ENCODE peak calls at places on chromosomes 4 and X, in ten cellular contexts. T is neural crest cell, B is HFF-Myc, Z is A549, I is breast epithelium, U is mesothelial cell of epicardium, N is neural progenitor cell, G is nephron progenitor cell, X is progenitor cell of endocrine pancreas, D is right lobe of liver. Y is an unnamed sample.

GRCh38 chr4:159002950-159003349 is 99.9 kb upstream of the RAPGEF2 start:
- DNase-seq in T (no peak), B (no peak), Z (no peak), I (no peak), U (no peak), N (no peak), G (no peak), X (no peak), D (no peak), Y (no peak)

GRCh38 chr4:78100060-78100459 is 42.9 kb downstream of the FRAS1 start:
- DNase-seq in T (no peak), B (no peak), Z (no peak), I (no peak), U (no peak), N (no peak), G (no peak), X (no peak), D (no peak), Y (no peak)

GRCh38 chr4:105808030-105808429 is 87.2 kb upstream of the NPNT start:
- DNase-seq in T (no peak), B (no peak), Z (no peak), I (no peak), U (no peak), N (no peak), G (no peak), X (no peak), D (no peak), Y (no peak)

GRCh38 chr4:47686294-47686872 is 151.5 kb downstream of the CORIN start:
- DNase-seq in T (peak), B (no peak), Z (peak), I (peak), U (no peak), N (peak), G (peak), X (peak), D (peak), Y (peak)

GRCh38 chrX:41516995-41517660 is 70.0 kb downstream of the NYX start:
- DNase-seq in T (no peak), B (no peak), Z (no peak), I (no peak), U (no peak), N (peak), G (no peak), X (no peak), D (no peak), Y (no peak)

GRCh38 chr4:88630756-88631155 is 38.5 kb downstream of the HERC3 start:
- DNase-seq in T (no peak), B (no peak), Z (no peak), I (no peak), U (no peak), N (no peak), G (no peak), X (no peak), D (no peak), Y (no peak)

GRCh38 chr4:174503079-174503724 is 19.1 kb downstream of the HPGD start:
- DNase-seq in T (no peak), B (no peak), Z (no peak), I (no peak), U (no peak), N (no peak), G (no peak), X (no peak), D (no peak), Y (no peak)

GRCh38 chrX:42704454-42704853 is 73.5 kb downstream of the PPP1R2C start:
- DNase-seq in T (no peak), B (peak), Z (no peak), I (no peak), U (no peak), N (no peak), G (no peak), X (no peak), D (no peak), Y (no peak)

GRCh38 chr4:67713531-67714247 is 12.7 kb upstream of the UBA6 start:
- DNase-seq in T (no peak), B (no peak), Z (peak), I (no peak), U (no peak), N (no peak), G (no peak), X (no peak), D (no peak), Y (no peak)

GRCh38 chrX:138026211-138026610 is 460.3 kb downstream of the ZIC3 start:
- DNase-seq in T (no peak), B (no peak), Z (peak), I (no peak), U (no peak), N (no peak), G (no peak), X (no peak), D (no peak), Y (no peak)

GRCh38 chrX:15269618-15270521 is at the start of gene ASB9:
- DNase-seq in T (no peak), B (peak), Z (peak), I (no peak), U (no peak), N (no peak), G (peak), X (peak), D (peak), Y (no peak)

GRCh38 chrX:53374222-53374820 is 48.1 kb downstream of the SMC1A start:
- DNase-seq in T (no peak), B (no peak), Z (no peak), I (no peak), U (no peak), N (no peak), G (no peak), X (no peak), D (no peak), Y (no peak)

GRCh38 chr4:111027526-111027925 is 404.6 kb upstream of the PITX2 start:
- DNase-seq in T (no peak), B (no peak), Z (peak), I (no peak), U (no peak), N (no peak), G (no peak), X (no peak), D (no peak), Y (no peak)

GRCh38 chr4:14583752-14584151 is 418.5 kb upstream of the CPEB2 start:
- DNase-seq in T (no peak), B (no peak), Z (no peak), I (no peak), U (no peak), N (no peak), G (no peak), X (no peak), D (no peak), Y (no peak)

GRCh38 chrX:134671207-134671750 is 13.0 kb upstream of the PLAC1 start:
- DNase-seq in T (no peak), B (no peak), Z (no peak), I (no peak), U (no peak), N (no peak), G (no peak), X (no peak), D (no peak), Y (no peak)

GRCh38 chr4:42715807-42716482 is 59.0 kb upstream of the ATP8A1 start:
- DNase-seq in T (no peak), B (no peak), Z (no peak), I (no peak), U (no peak), N (no peak), G (no peak), X (no peak), D (no peak), Y (no peak)

GRCh38 chr4:66930216-66930615 is 615.1 kb downstream of the CENPC start:
- DNase-seq in T (no peak), B (no peak), Z (no peak), I (no peak), U (no peak), N (no peak), G (no peak), X (no peak), D (no peak), Y (no peak)

GRCh38 chr4:24799544-24800272 is 4.3 kb downstream of the SOD3 start:
- DNase-seq in T (peak), B (no peak), Z (no peak), I (no peak), U (no peak), N (peak), G (peak), X (no peak), D (no peak), Y (no peak)

GRCh38 chr4:20754091-20754490 is 53.8 kb downstream of the PACRGL start:
- DNase-seq in T (no peak), B (no peak), Z (no peak), I (no peak), U (no peak), N (no peak), G (no peak), X (no peak), D (no peak), Y (no peak)

GRCh38 chr4:168335621-168336020 is 17.1 kb upstream of the DDX60 start:
- DNase-seq in T (no peak), B (no peak), Z (no peak), I (no peak), U (no peak), N (no peak), G (no peak), X (no peak), D (no peak), Y (no peak)

GRCh38 chr4:142408003-142408441 is 438.1 kb downstream of the INPP4B start:
- DNase-seq in T (no peak), B (no peak), Z (peak), I (no peak), U (no peak), N (no peak), G (no peak), X (no peak), D (no peak), Y (no peak)

GRCh38 chr4:71147261-71147660 is 153.8 kb downstream of the DCK start:
- DNase-seq in T (no peak), B (no peak), Z (no peak), I (no peak), U (no peak), N (no peak), G (no peak), X (no peak), D (no peak), Y (no peak)

GRCh38 chr4:119725688-119726330 is 97.2 kb upstream of the PDE5A start:
- DNase-seq in T (no peak), B (no peak), Z (no peak), I (no peak), U (no peak), N (no peak), G (no peak), X (no peak), D (no peak), Y (no peak)

GRCh38 chr4:55358668-55359067 is 12.6 kb downstream of the SRD5A3 start:
- DNase-seq in T (no peak), B (no peak), Z (no peak), I (no peak), U (no peak), N (no peak), G (no peak), X (no peak), D (no peak), Y (no peak)

GRCh38 chrX:47628980-47629379 is 750 bp downstream of the CFP start:
- DNase-seq in T (no peak), B (no peak), Z (no peak), I (no peak), U (no peak), N (no peak), G (no peak), X (no peak), D (no peak), Y (no peak)
- TF ChIP-seq CTCF in T (no peak), B (peak), Z (no peak), I (no peak), U (no peak), N (no peak), G (no peak), X (no peak), D (peak), Y (no peak)

GRCh38 chrX:149871940-149872339 is 9.0 kb upstream of the MAGEA8 start:
- DNase-seq in T (no peak), B (no peak), Z (peak), I (peak), U (no peak), N (peak), G (peak), X (no peak), D (no peak), Y (peak)
- TF ChIP-seq CTCF in T (peak), B (peak), Z (peak), I (no peak), U (no peak), N (peak), G (peak), X (peak), D (peak), Y (peak)

DNA sequence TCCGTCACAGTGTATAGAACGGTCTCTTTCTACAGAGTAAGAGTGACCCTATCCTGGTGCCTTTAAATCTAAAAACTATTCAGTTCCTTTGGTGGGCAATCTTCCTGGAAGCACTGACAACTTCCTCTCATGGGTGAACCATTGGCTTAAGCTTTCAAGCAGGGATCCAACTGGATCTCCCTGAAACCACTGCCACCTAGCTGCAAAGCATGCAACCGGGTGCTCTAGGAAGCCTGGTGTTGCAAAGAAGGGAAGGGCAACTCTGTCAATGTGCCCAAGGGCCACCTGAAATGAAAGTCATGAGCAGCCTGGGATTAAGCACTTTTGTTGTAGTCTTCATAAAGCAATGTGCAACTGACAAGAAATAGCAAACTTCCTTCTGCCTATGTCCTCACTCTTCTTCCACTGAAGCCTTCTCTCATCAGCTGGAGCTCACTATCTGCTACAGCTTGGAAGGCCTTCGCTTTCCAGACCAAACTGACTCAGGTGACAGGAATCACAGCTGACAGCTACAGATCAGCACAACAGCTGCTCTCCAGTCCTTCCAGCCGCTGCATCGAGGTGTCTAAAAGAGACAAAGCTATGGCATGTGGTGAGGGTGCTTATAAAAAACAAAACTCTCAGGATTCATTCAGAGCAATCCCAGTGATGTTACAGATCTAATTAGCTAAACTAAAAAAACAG is 46.1 kb downstream of the SETD7 start:
- DNase-seq in T (no peak), B (no peak), Z (peak), I (no peak), U (no peak), N (peak), G (no peak), X (no peak), D (peak), Y (no peak)
- TF ChIP-seq CTCF in T (peak), B (peak), Z (peak), I (no peak), U (no peak), N (peak), G (no peak), X (peak), D (peak), Y (no peak)

GRCh38 chr4:40453912-40454311 is 118.8 kb downstream of the CHRNA9 start:
- DNase-seq in T (no peak), B (no peak), Z (no peak), I (no peak), U (no peak), N (no peak), G (no peak), X (no peak), D (no peak), Y (no peak)

GRCh38 chr4:40455340-40455902 is 120.3 kb downstream of the CHRNA9 start:
- DNase-seq in T (no peak), B (no peak), Z (peak), I (no peak), U (no peak), N (no peak), G (no peak), X (no peak), D (peak), Y (no peak)

GRCh38 chr4:40448875-40449274 is 113.7 kb downstream of the CHRNA9 start:
- DNase-seq in T (no peak), B (no peak), Z (peak), I (no peak), U (no peak), N (no peak), G (no peak), X (no peak), D (peak), Y (no peak)

GRCh38 chr4:40454816-40455215 is 119.7 kb downstream of the CHRNA9 start:
- DNase-seq in T (no peak), B (no peak), Z (no peak), I (no peak), U (no peak), N (no peak), G (no peak), X (no peak), D (no peak), Y (no peak)

DNA sequence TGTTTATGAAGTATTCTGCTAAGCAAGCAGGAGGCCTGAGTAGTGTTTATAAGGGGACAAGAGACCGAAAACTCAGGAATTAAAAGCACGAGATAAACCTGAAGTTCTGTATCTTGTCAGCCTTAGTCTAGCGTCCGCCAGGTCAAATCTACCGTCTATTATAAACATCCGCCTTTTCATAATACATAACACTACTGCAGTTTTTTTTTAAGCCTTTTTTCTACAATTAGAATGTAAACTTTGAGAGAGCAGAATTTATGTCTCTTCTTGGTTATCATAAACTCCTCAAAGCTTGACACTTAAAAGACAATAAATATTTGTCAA is 117.3 kb downstream of the CHRNA9 start:
- DNase-seq in T (no peak), B (no peak), Z (no peak), I (no peak), U (no peak), N (no peak), G (no peak), X (no peak), D (no peak), Y (no peak)
- TF ChIP-seq CTCF in T (no peak), B (no peak), Z (no peak), I (no peak), U (no peak), N (no peak), G (no peak), X (no peak), D (no peak), Y (no peak)

GRCh38 chr4:185224597-185224996 is 15.2 kb downstream of the SNX25 start:
- DNase-seq in T (no peak), B (no peak), Z (no peak), I (no peak), U (no peak), N (no peak), G (no peak), X (no peak), D (no peak), Y (no peak)
- TF ChIP-seq CTCF in T (no peak), B (no peak), Z (no peak), I (no peak), U (peak), N (no peak), G (no peak), X (peak), D (no peak), Y (no peak)

DNA sequence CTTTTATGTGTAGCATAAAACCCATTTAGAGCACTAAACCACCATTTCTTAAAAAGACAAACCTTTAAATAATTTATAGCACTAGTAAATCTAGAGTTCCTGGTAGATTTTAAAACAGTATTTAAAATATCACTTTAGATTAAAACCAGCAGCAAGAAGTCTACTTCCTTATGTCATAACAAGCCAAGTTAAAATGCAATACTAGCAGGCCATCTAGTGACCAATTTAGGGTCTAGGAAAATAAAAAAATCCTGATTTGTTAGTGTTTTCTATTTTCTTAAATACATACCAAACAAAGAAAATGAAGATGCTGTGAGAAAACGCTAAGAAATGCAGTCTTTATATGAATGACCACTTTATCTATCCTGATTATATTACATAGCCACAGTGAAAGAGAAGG is 53.9 kb downstream of the PAPSS1 start:
- DNase-seq in T (no peak), B (no peak), Z (peak), I (no peak), U (no peak), N (peak), G (no peak), X (no peak), D (no peak), Y (no peak)
- TF ChIP-seq CTCF in T (peak), B (peak), Z (peak), I (no peak), U (peak), N (peak), G (peak), X (peak), D (peak), Y (no peak)

DNA sequence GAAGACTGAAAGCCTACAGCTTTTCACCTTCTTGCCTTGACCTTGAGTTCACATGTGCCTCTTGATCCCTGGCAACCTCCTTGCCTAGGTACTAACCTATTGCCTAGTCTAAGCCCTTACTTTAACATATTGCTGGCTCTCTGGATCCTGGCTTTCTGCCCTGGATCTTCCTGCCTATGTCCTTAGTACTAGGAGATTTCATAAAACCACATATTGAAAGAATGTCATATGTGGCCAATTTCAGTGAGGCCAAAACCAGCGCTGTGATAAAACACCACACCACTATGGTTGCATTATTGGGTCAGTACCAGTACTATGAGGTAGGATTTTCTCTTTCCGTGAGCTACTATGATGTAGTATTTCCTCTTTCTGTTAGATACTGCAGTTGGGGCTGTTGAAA is 80.4 kb downstream of the CT47B1 start:
- DNase-seq in T (no peak), B (no peak), Z (no peak), I (no peak), U (no peak), N (no peak), G (no peak), X (no peak), D (no peak), Y (no peak)
- TF ChIP-seq CTCF in T (no peak), B (no peak), Z (no peak), I (no peak), U (no peak), N (no peak), G (no peak), X (no peak), D (no peak), Y (no peak)

DNA sequence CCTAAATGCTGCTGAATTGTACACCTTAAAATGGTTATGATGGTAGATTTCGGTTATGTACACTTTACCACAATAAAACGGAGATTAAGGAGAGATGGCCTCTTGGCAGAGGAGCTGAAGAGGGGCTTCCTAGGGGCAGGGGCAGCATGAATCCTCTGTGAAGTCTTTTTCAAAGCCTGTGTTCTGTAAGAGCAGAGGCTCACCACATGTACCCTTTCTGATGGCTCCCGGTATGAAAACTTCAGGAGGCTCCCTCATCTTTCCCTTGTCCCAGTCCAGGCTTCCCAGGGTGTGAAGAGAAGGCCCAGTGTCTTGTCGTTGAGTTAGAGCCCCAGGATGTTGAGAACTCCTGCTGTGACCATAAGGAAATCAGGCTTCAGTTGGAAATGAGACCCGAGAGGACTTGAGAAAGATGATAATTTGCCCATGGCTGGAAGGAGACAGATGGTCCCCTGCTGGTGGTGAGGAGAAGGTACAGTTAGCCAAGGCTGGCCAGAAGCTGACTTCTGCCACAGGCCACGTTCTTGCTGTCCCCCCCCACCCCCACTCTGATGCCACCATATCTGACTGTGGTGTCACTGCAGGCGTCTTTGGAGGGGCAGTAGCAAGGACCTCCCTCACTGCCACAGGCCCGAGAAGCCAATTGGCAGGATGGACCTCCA is 31.8 kb upstream of the MTM1 start:
- DNase-seq in T (no peak), B (no peak), Z (peak), I (no peak), U (no peak), N (no peak), G (no peak), X (no peak), D (no peak), Y (no peak)
- TF ChIP-seq CTCF in T (no peak), B (peak), Z (no peak), I (no peak), U (no peak), N (no peak), G (no peak), X (peak), D (peak), Y (no peak)

DNA sequence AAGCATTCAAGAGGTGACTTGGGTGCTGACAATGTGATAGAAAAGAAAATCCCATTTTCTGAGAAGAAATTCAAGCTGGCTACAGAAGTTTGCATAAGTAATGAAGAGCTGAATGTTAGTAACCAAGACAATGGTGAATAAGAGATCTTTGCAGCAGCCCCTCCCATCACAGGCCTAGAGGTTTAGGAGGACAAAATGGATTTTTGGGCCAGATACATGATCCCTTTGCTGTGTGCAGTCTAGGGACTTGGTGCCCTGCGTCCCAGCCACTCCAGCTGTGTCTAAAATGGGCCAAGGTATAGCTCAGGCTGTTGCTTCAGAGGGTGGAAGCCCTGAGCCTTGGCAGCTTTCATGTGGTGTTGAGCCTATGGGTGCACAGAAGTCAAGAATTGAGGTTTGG is 107.0 kb upstream of the EPHA5 start:
- DNase-seq in T (no peak), B (no peak), Z (no peak), I (no peak), U (no peak), N (no peak), G (no peak), X (no peak), D (no peak), Y (no peak)
- TF ChIP-seq CTCF in T (no peak), B (no peak), Z (no peak), I (no peak), U (no peak), N (no peak), G (no peak), X (no peak), D (no peak), Y (no peak)